ENCODE peak calls at places on chromosomes 1 and 21, in four cellular contexts. One of them, this sample, is unnamed.

GRCh38 chr1:100482167-100482566 is 55.8 kb upstream of the GPR88 start:
- DNase-seq in adrenal gland: no peak
- DNase-seq in tibial nerve: no peak
- DNase-seq in uterus: no peak
- DNase-seq in this sample: no peak

GRCh38 chr1:31101147-31101502 is 35.6 kb upstream of the PUM1 start:
- DNase-seq in adrenal gland: no peak
- DNase-seq in tibial nerve: peak
- DNase-seq in uterus: no peak
- DNase-seq in this sample: no peak

GRCh38 chr1:76390451-76390850 is 315.9 kb downstream of the ST6GALNAC3 start:
- DNase-seq in adrenal gland: no peak
- DNase-seq in tibial nerve: no peak
- DNase-seq in uterus: no peak
- DNase-seq in this sample: no peak

GRCh38 chr21:46038871-46039397 is 57.4 kb downstream of the COL6A1 start:
- DNase-seq in adrenal gland: peak
- DNase-seq in tibial nerve: peak
- DNase-seq in uterus: peak
- DNase-seq in this sample: peak

GRCh38 chr1:218775476-218776170 is 398.1 kb upstream of the LYPLAL1 start:
- DNase-seq in adrenal gland: no peak
- DNase-seq in tibial nerve: no peak
- DNase-seq in uterus: no peak
- DNase-seq in this sample: no peak

GRCh38 chr1:92858564-92859399 is 26.9 kb downstream of the RPL5 start:
- DNase-seq in adrenal gland: peak
- DNase-seq in tibial nerve: peak
- DNase-seq in uterus: peak
- DNase-seq in this sample: peak

GRCh38 chr21:44522753-44523204 is 17.2 kb downstream of the KRTAP10-1 start:
- DNase-seq in adrenal gland: peak
- DNase-seq in tibial nerve: no peak
- DNase-seq in uterus: no peak
- DNase-seq in this sample: no peak

GRCh38 chr1:47575855-47576757 is 138.3 kb downstream of the FOXD2 start:
- DNase-seq in adrenal gland: no peak
- DNase-seq in tibial nerve: no peak
- DNase-seq in uterus: no peak
- DNase-seq in this sample: peak

GRCh38 chr1:151839457-151840409 is at the start of gene C2CD4D:
- DNase-seq in adrenal gland: no peak
- DNase-seq in tibial nerve: no peak
- DNase-seq in uterus: no peak
- DNase-seq in this sample: no peak

GRCh38 chr1:162206749-162207635 is 137.5 kb downstream of the NOS1AP start:
- DNase-seq in adrenal gland: peak
- DNase-seq in tibial nerve: no peak
- DNase-seq in uterus: no peak
- DNase-seq in this sample: no peak

DNA sequence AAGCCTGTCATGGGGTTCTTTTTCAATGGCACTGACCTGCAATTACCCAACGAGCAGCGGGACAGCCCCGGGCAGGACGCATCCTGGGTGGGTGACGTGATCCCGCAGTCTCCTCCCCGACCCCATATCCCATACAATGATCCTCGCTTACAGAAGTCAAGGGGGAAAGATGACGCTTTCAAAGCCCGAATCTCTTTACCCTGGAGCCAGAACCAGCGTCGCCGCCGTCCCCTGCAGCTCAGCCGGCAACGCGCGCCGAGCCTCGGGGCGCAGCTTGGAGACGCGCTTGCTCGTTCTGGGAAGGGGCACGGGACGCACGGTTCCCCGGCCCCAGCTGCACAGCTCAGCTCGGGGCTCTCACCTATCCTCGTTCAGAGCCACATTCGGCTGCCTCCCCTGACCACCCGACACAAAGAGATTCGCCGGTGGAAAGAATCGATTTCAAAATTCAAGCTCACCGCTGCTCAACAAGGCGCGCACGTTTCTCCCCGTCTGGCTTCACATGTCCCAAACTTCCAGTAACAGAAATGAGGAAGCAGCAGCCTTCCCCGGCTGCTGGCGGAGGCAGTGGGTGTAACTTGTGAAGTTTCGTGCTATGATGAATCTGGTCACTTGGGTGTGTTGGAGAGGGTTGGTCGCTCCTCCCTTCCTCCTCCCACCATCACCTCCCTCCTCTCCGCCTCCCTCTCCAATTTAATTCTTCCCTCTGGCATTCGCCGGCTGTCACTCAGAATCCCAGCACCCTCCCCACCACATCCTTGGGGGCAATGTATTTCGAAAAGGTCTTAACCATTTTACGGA is at the start of gene TIAM1:
- DNase-seq in adrenal gland: peak
- DNase-seq in tibial nerve: peak
- DNase-seq in uterus: no peak
- DNase-seq in this sample: peak
- TF ChIP-seq POLR2A in adrenal gland: no peak
- TF ChIP-seq POLR2A in tibial nerve: peak
- TF ChIP-seq POLR2A in uterus: no peak
- TF ChIP-seq POLR2A in this sample: peak

DNA sequence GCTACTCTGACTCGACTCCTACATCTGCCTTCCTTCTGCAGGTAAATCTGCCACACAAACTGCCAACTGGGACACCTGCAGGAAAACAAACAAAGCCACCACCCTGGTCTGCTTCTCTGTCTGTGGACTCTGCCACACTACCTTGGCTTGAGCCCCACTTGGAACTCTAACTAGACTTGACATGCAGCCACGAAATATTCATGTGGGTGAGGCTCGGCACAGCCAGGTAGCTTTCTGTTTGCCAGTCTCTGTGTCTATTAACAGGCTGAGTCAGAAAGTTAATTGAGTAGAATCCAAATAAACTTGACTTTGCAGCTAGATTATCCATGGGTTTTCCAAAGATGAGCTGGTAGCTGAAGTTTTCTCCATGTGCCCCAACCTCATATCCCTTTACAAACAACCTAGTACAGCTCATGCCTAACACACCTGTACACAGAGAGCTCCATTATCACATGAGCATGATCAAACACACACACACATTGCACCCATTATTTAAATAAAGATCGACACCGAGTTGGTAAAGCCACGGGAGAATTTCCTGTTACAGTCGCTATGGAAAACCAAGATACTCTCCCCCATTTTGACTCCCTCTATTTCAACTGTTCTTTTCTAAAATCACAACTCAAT is 811 bp downstream of the C1orf116 start:
- DNase-seq in adrenal gland: no peak
- DNase-seq in tibial nerve: no peak
- DNase-seq in uterus: no peak
- DNase-seq in this sample: no peak
- TF ChIP-seq POLR2A in adrenal gland: no peak
- TF ChIP-seq POLR2A in tibial nerve: no peak
- TF ChIP-seq POLR2A in uterus: no peak
- TF ChIP-seq POLR2A in this sample: no peak

GRCh38 chr1:33524586-33524985 is 52.1 kb downstream of the ZSCAN20 start:
- DNase-seq in adrenal gland: no peak
- DNase-seq in tibial nerve: no peak
- DNase-seq in uterus: no peak
- DNase-seq in this sample: no peak
- TF ChIP-seq POLR2A in adrenal gland: no peak
- TF ChIP-seq POLR2A in tibial nerve: no peak
- TF ChIP-seq POLR2A in uterus: no peak
- TF ChIP-seq POLR2A in this sample: no peak

GRCh38 chr1:35769759-35770446 is at the start of gene CLSPN:
- DNase-seq in adrenal gland: peak
- DNase-seq in tibial nerve: peak
- DNase-seq in uterus: peak
- DNase-seq in this sample: peak
- TF ChIP-seq POLR2A in adrenal gland: no peak
- TF ChIP-seq POLR2A in tibial nerve: no peak
- TF ChIP-seq POLR2A in uterus: peak
- TF ChIP-seq POLR2A in this sample: peak

GRCh38 chr1:175394739-175395138 is 202.2 kb upstream of the KIAA0040 start:
- DNase-seq in adrenal gland: no peak
- DNase-seq in tibial nerve: no peak
- DNase-seq in uterus: no peak
- DNase-seq in this sample: no peak
- TF ChIP-seq POLR2A in adrenal gland: no peak
- TF ChIP-seq POLR2A in tibial nerve: no peak
- TF ChIP-seq POLR2A in uterus: no peak
- TF ChIP-seq POLR2A in this sample: no peak